ENCODE peak calls at places on chromosomes 5 and 9, in four cellular contexts. O, P, Y and V are unnamed samples.

GRCh38 chr5:171122372-171122771 is 186.7 kb upstream of the TLX3 start:
- DNase-seq in O (no peak), P (no peak), Y (no peak), V (no peak)

GRCh38 chr5:88681402-88681801 is 201.6 kb downstream of the MEF2C start:
- DNase-seq in Y (no peak), P (no peak), O (no peak), V (no peak)

GRCh38 chr9:89888677-89889076 is 283.9 kb downstream of the GADD45G start:
- DNase-seq in P (no peak), Y (no peak), O (no peak), V (no peak)

GRCh38 chr9:35164711-35165110 is 2.9 kb downstream of the UNC13B start:
- DNase-seq in Y (peak; percentile 25), P (no peak), O (no peak), V (peak; percentile 30)

GRCh38 chr5:130720355-130720754 is 444.7 kb downstream of the HINT1 start:
- DNase-seq in O (no peak), P (no peak), Y (peak; percentile 32), V (peak; percentile 16)

GRCh38 chr9:12698293-12698692 is 5.1 kb downstream of the TYRP1 start:
- DNase-seq in O (no peak), P (no peak), Y (no peak), V (peak; percentile 39)

GRCh38 chr9:97721396-97721795 is 24.3 kb upstream of the XPA start:
- DNase-seq in O (no peak), P (no peak), Y (no peak), V (peak; percentile 59)

GRCh38 chr5:518721-519120 is 5.5 kb downstream of the SLC9A3 start:
- DNase-seq in O (no peak), P (no peak), Y (no peak), V (no peak)

GRCh38 chr5:133390416-133391155 is 221.8 kb downstream of the FSTL4 start:
- DNase-seq in Y (no peak), P (no peak), O (no peak), V (no peak)

GRCh38 chr9:69542942-69543704 is 129.0 kb downstream of the APBA1 start:
- DNase-seq in Y (no peak), O (peak; percentile 63), P (peak; percentile 20), V (no peak)

GRCh38 chr9:128552744-128553221 is 396 bp downstream of the SPTAN1 start:
- DNase-seq in O (peak; percentile 33), P (peak; percentile 46), Y (no peak), V (peak; percentile 53)

GRCh38 chr5:154895606-154896561 is 37.5 kb downstream of the CNOT8 start:
- DNase-seq in Y (no peak), P (no peak), O (no peak), V (no peak)

GRCh38 chr9:12416736-12417135 is 276.4 kb upstream of the TYRP1 start:
- DNase-seq in Y (no peak), P (no peak), O (no peak), V (no peak)

GRCh38 chr9:104553261-104553660 is 15.7 kb upstream of the OR13C8 start:
- DNase-seq in O (no peak), P (no peak), Y (peak; percentile 53), V (peak; percentile 11)

GRCh38 chr9:106479679-106480078 is 383.3 kb upstream of the ZNF462 start:
- DNase-seq in Y (peak; percentile 44), P (no peak), O (no peak), V (no peak)

GRCh38 chr5:90055831-90056328 is 353.7 kb downstream of the CETN3 start:
- DNase-seq in P (no peak), Y (peak; percentile 55), O (no peak), V (peak; percentile 7)